ENCODE peak calls at places on chromosomes 12 and 14, in five cellular contexts. I, M, X, Q and L are unnamed samples.
A peak's percentile ranks its signal among the peaks of the same experiment; 100 is the strongest.

GRCh38 chr12:21696603-21697002 is 39.0 kb upstream of the LDHB start:
- DNase-seq in I (no peak), M (no peak), X (no peak), Q (no peak), L (no peak)

GRCh38 chr12:59624732-59625455 is 29.1 kb downstream of the SLC16A7 start:
- DNase-seq in I (no peak), M (no peak), X (no peak), Q (no peak), L (no peak)

GRCh38 chr14:97638864-97639263 is 841.7 kb downstream of the VRK1 start:
- DNase-seq in I (no peak), M (no peak), X (no peak), Q (no peak), L (no peak)

GRCh38 chr12:98385636-98386035 is 129.8 kb upstream of the TMPO start:
- DNase-seq in I (no peak), M (no peak), X (no peak), Q (no peak), L (no peak)

GRCh38 chr12:39764944-39765560 is 145.4 kb upstream of the ABCD2 start:
- DNase-seq in I (no peak), M (no peak), X (peak; percentile 79), Q (no peak), L (no peak)

GRCh38 chr12:93972411-93973208 is 175.8 kb upstream of the PLXNC1 start:
- DNase-seq in I (no peak), M (no peak), X (no peak), Q (no peak), L (no peak)

GRCh38 chr12:131074221-131075083 is 120.7 kb downstream of the ADGRD1 start:
- DNase-seq in I (no peak), M (no peak), X (no peak), Q (no peak), L (peak; percentile 8)

GRCh38 chr12:93911436-93911835 is 234.3 kb downstream of the CRADD start:
- DNase-seq in I (no peak), M (no peak), X (no peak), Q (no peak), L (no peak)

GRCh38 chr12:76571256-76571655 is 11.7 kb upstream of the OSBPL8 start:
- DNase-seq in I (no peak), M (no peak), X (no peak), Q (no peak), L (no peak)

GRCh38 chr12:68746572-68747180 is 700 bp downstream of the SLC35E3 start:
- DNase-seq in I (peak; percentile 57), M (peak; percentile 46), X (peak; percentile 60), Q (peak; percentile 8), L (no peak)

GRCh38 chr14:29955087-29955486 is 27.4 kb upstream of the PRKD1 start:
- DNase-seq in I (no peak), M (no peak), X (no peak), Q (no peak), L (no peak)

GRCh38 chr12:66132408-66132807 is 1.9 kb upstream of the LLPH start:
- DNase-seq in I (no peak), M (no peak), X (no peak), Q (no peak), L (no peak)

GRCh38 chr12:14239935-14240872 is 125.3 kb upstream of the ATF7IP start:
- DNase-seq in I (peak; percentile 31), M (no peak), X (no peak), Q (no peak), L (no peak)

GRCh38 chr12:90090929-90091651 is 382.5 kb upstream of the ATP2B1 start:
- DNase-seq in I (no peak), M (no peak), X (no peak), Q (no peak), L (no peak)

GRCh38 chr12:68098939-68099338 is 60.6 kb downstream of the IFNG start:
- DNase-seq in I (no peak), M (no peak), X (no peak), Q (no peak), L (no peak)

GRCh38 chr12:54368016-54368708 is 3.9 kb upstream of the GPR84 start:
- DNase-seq in I (no peak), M (no peak), X (no peak), Q (no peak), L (no peak)